ENCODE peak calls at places on chromosomes 1 and 21, in four cellular contexts. One of them, this sample, is unnamed.

GRCh38 chr1:244865028-244865371 is 657 bp upstream of the HNRNPU start:
- DNase-seq in endothelial cell of umbilical vein: no peak
- DNase-seq in mammary epithelial cell: no peak
- DNase-seq in fibroblast of lung: peak; percentile 37
- DNase-seq in this sample: peak; percentile 26

GRCh38 chr1:234555390-234556112 is 54.4 kb downstream of the IRF2BP2 start:
- DNase-seq in endothelial cell of umbilical vein: no peak
- DNase-seq in mammary epithelial cell: no peak
- DNase-seq in fibroblast of lung: no peak
- DNase-seq in this sample: no peak

GRCh38 chr21:40658237-40658636 is 188.7 kb downstream of the DSCAM start:
- DNase-seq in endothelial cell of umbilical vein: no peak
- DNase-seq in mammary epithelial cell: no peak
- DNase-seq in fibroblast of lung: no peak
- DNase-seq in this sample: no peak

GRCh38 chr1:208040714-208041393 is 129.9 kb upstream of the CD34 start:
- DNase-seq in endothelial cell of umbilical vein: no peak
- DNase-seq in mammary epithelial cell: no peak
- DNase-seq in fibroblast of lung: no peak
- DNase-seq in this sample: no peak

GRCh38 chr1:42005530-42005929 is 86.8 kb upstream of the HIVEP3 start:
- DNase-seq in endothelial cell of umbilical vein: no peak
- DNase-seq in mammary epithelial cell: no peak
- DNase-seq in fibroblast of lung: no peak
- DNase-seq in this sample: no peak

GRCh38 chr1:32275424-32275823 is 16.5 kb upstream of the HDAC1 start:
- DNase-seq in endothelial cell of umbilical vein: no peak
- DNase-seq in mammary epithelial cell: no peak
- DNase-seq in fibroblast of lung: no peak
- DNase-seq in this sample: no peak

GRCh38 chr1:24418898-24419628 is 3.5 kb downstream of the NIPAL3 start:
- DNase-seq in endothelial cell of umbilical vein: no peak
- DNase-seq in mammary epithelial cell: peak; percentile 79
- DNase-seq in fibroblast of lung: peak; percentile 79
- DNase-seq in this sample: peak; percentile 46

GRCh38 chr21:25573409-25574206 is 33.7 kb downstream of the MRPL39 start:
- DNase-seq in endothelial cell of umbilical vein: peak; percentile 86
- DNase-seq in mammary epithelial cell: peak; percentile 94
- DNase-seq in fibroblast of lung: peak; percentile 98
- DNase-seq in this sample: peak; percentile 10

GRCh38 chr1:95650631-95651030 is 416.6 kb downstream of the RWDD3 start:
- DNase-seq in endothelial cell of umbilical vein: no peak
- DNase-seq in mammary epithelial cell: peak; percentile 94
- DNase-seq in fibroblast of lung: no peak
- DNase-seq in this sample: no peak

GRCh38 chr21:33374080-33374873 is 28.9 kb upstream of the IFNGR2 start:
- DNase-seq in endothelial cell of umbilical vein: peak; percentile 84
- DNase-seq in mammary epithelial cell: peak; percentile 55
- DNase-seq in fibroblast of lung: peak; percentile 56
- DNase-seq in this sample: peak; percentile 98

GRCh38 chr1:163331116-163331515 is 9.4 kb downstream of the NUF2 start:
- DNase-seq in endothelial cell of umbilical vein: no peak
- DNase-seq in mammary epithelial cell: no peak
- DNase-seq in fibroblast of lung: no peak
- DNase-seq in this sample: no peak

GRCh38 chr1:152380932-152381331 is 21.1 kb upstream of the FLG2 start:
- DNase-seq in endothelial cell of umbilical vein: no peak
- DNase-seq in mammary epithelial cell: no peak
- DNase-seq in fibroblast of lung: no peak
- DNase-seq in this sample: no peak

GRCh38 chr1:157771666-157772425 is 5.1 kb downstream of the FCRL2 start:
- DNase-seq in endothelial cell of umbilical vein: no peak
- DNase-seq in mammary epithelial cell: no peak
- DNase-seq in fibroblast of lung: no peak
- DNase-seq in this sample: peak; percentile 46

GRCh38 chr1:157776971-157777386 is at the start of gene FCRL2:
- DNase-seq in endothelial cell of umbilical vein: no peak
- DNase-seq in mammary epithelial cell: no peak
- DNase-seq in fibroblast of lung: no peak
- DNase-seq in this sample: no peak

GRCh38 chr1:157774412-157774811 is 2.5 kb downstream of the FCRL2 start:
- DNase-seq in endothelial cell of umbilical vein: no peak
- DNase-seq in mammary epithelial cell: no peak
- DNase-seq in fibroblast of lung: no peak
- DNase-seq in this sample: no peak

GRCh38 chr1:157773723-157774350 is 3.1 kb downstream of the FCRL2 start:
- DNase-seq in endothelial cell of umbilical vein: no peak
- DNase-seq in mammary epithelial cell: no peak
- DNase-seq in fibroblast of lung: no peak
- DNase-seq in this sample: no peak

DNA sequence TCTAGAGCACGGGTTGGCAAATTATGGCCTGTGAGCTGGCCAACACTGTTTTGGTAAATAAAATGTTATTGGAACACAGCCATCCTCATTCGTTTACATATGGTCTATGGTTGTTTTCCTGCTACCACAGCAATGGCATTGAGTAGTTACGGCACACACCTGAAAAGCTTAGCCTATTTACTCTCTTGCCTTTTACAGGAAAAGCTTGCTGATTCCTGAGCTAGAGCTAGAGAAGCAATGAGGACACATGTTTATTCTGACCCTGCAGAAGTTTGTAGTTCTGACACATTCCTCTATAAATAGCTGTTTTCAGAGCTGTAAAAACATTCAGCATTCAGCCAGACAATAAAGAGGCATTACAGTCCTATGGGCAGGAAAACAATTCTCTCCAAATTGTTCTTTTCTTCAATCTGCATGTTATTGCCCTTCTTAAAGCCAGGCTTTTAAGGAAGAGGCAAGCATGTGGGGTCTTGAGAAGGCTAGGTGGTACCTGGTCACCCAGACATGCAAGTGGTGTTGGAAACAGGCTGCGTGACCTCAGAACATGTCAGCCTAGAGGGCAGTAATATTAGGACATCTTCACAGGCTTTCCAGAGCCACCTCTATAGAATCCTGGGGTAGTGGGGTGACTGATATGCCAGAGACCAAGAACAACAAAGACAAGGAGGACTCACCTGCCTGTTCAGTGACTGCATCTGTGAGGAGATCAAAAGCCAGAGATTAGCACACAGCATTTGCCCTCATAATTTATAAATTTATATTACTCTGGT is 1.6 kb downstream of the FCRL2 start:
- DNase-seq in endothelial cell of umbilical vein: no peak
- DNase-seq in mammary epithelial cell: no peak
- DNase-seq in fibroblast of lung: no peak
- DNase-seq in this sample: no peak
- H2AFZ ChIP-seq in endothelial cell of umbilical vein: no peak overlapping the region
- H2AFZ ChIP-seq in mammary epithelial cell: no peak overlapping the region
- H2AFZ ChIP-seq in fibroblast of lung: no peak overlapping the region
- H2AFZ ChIP-seq in this sample: no peak overlapping the region

GRCh38 chr1:156647351-156647750 is 5.4 kb downstream of the BCAN start:
- DNase-seq in endothelial cell of umbilical vein: no peak
- DNase-seq in mammary epithelial cell: no peak
- DNase-seq in fibroblast of lung: no peak
- DNase-seq in this sample: no peak

GRCh38 chr1:156648496-156648895 is 6.6 kb downstream of the BCAN start:
- DNase-seq in endothelial cell of umbilical vein: no peak
- DNase-seq in mammary epithelial cell: no peak
- DNase-seq in fibroblast of lung: no peak
- DNase-seq in this sample: no peak

GRCh38 chr1:156645058-156645457 is 3.1 kb downstream of the BCAN start:
- DNase-seq in endothelial cell of umbilical vein: no peak
- DNase-seq in mammary epithelial cell: no peak
- DNase-seq in fibroblast of lung: no peak
- DNase-seq in this sample: no peak

GRCh38 chr1:156645666-156646065 is 3.7 kb downstream of the BCAN start:
- DNase-seq in endothelial cell of umbilical vein: no peak
- DNase-seq in mammary epithelial cell: no peak
- DNase-seq in fibroblast of lung: no peak
- DNase-seq in this sample: no peak

GRCh38 chr1:156646738-156647211 is 4.9 kb downstream of the BCAN start:
- DNase-seq in endothelial cell of umbilical vein: no peak
- DNase-seq in mammary epithelial cell: no peak
- DNase-seq in fibroblast of lung: no peak
- DNase-seq in this sample: no peak
- H3K27me3 ChIP-seq in endothelial cell of umbilical vein: peaks cover 56% of the 10 kb centered on the region
- H3K27me3 ChIP-seq in mammary epithelial cell: peaks cover 24% of the 10 kb centered on the region
- H3K27me3 ChIP-seq in fibroblast of lung: peaks cover 81% of the 10 kb centered on the region
- H3K27me3 ChIP-seq in this sample: no peaks in the 10 kb centered on the region

DNA sequence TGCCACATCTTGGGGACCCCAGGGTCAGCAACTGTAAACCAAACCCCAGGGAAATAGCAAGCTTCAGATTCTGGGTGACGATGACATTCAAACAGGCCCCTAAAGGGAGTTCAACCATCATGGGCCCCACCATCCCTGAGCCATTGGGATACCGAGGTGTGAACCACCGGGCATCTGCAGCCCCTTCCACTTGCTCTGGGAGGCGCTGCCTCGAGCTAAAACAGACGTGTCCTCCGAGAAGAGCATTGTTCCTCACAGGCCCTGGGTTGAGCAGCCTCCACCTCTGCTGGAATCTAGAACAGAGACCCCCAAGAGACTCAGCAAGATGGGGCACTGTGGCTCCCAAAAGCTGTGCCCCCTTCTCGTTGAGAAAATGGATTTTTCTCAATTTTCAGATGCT is 19.0 kb upstream of the EFHD2 start:
- DNase-seq in endothelial cell of umbilical vein: no peak
- DNase-seq in mammary epithelial cell: no peak
- DNase-seq in fibroblast of lung: no peak
- DNase-seq in this sample: no peak
- TF ChIP-seq CTCF in endothelial cell of umbilical vein: no peak
- TF ChIP-seq CTCF in mammary epithelial cell: no peak
- TF ChIP-seq CTCF in fibroblast of lung: no peak
- TF ChIP-seq CTCF in this sample: no peak

GRCh38 chr1:58584082-58584895 is 7.2 kb upstream of the TACSTD2 start:
- DNase-seq in endothelial cell of umbilical vein: peak; percentile 89
- DNase-seq in mammary epithelial cell: peak; percentile 98
- DNase-seq in fibroblast of lung: peak; percentile 97
- DNase-seq in this sample: peak; percentile 96

GRCh38 chr1:58581641-58582040 is 4.6 kb upstream of the TACSTD2 start:
- DNase-seq in endothelial cell of umbilical vein: no peak
- DNase-seq in mammary epithelial cell: no peak
- DNase-seq in fibroblast of lung: no peak
- DNase-seq in this sample: no peak

GRCh38 chr1:58585166-58585565 is 8.1 kb upstream of the TACSTD2 start:
- DNase-seq in endothelial cell of umbilical vein: no peak
- DNase-seq in mammary epithelial cell: no peak
- DNase-seq in fibroblast of lung: no peak
- DNase-seq in this sample: no peak

GRCh38 chr1:58585591-58586151 is 8.6 kb upstream of the TACSTD2 start:
- DNase-seq in endothelial cell of umbilical vein: peak; percentile 71
- DNase-seq in mammary epithelial cell: peak; percentile 57
- DNase-seq in fibroblast of lung: peak; percentile 59
- DNase-seq in this sample: no peak

GRCh38 chr1:58583496-58583895 is 6.4 kb upstream of the TACSTD2 start:
- DNase-seq in endothelial cell of umbilical vein: peak; percentile 50
- DNase-seq in mammary epithelial cell: peak; percentile 23
- DNase-seq in fibroblast of lung: no peak
- DNase-seq in this sample: no peak
- H2AFZ ChIP-seq in endothelial cell of umbilical vein: no peak overlapping the region
- H2AFZ ChIP-seq in mammary epithelial cell: peak overlapping the region; percentile 22
- H2AFZ ChIP-seq in fibroblast of lung: no peak overlapping the region
- H2AFZ ChIP-seq in this sample: no peak overlapping the region

DNA sequence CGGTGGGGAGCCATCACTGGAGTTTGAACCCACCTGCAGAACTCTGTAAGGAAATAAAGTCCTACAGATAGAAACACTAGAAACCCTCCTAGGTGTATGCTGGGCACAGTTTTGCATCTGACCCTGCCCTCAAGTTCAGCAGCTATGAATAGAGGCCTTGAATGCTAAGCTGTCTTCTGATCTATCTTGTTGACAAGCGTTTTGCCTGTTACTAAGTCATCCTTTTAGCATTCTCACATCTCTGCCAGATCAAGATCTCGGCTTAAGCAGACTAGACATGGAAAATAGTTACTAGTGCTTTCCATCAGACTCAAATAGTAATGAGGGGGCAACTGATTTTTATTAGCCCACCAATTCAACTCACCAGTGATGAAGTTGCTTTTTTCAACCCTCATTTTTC is 10.6 kb downstream of the TBX15 start:
- DNase-seq in endothelial cell of umbilical vein: no peak
- DNase-seq in mammary epithelial cell: no peak
- DNase-seq in fibroblast of lung: no peak
- DNase-seq in this sample: no peak
- H3K27me3 ChIP-seq in endothelial cell of umbilical vein: peaks cover 58% of the 10 kb centered on the region
- H3K27me3 ChIP-seq in mammary epithelial cell: peaks cover 15% of the 10 kb centered on the region
- H3K27me3 ChIP-seq in fibroblast of lung: peaks cover 29% of the 10 kb centered on the region
- H3K27me3 ChIP-seq in this sample: peaks cover 62% of the 10 kb centered on the region

GRCh38 chr1:86445919-86446318 is 21.9 kb downstream of the CLCA2 start:
- DNase-seq in endothelial cell of umbilical vein: no peak
- DNase-seq in mammary epithelial cell: no peak
- DNase-seq in fibroblast of lung: no peak
- DNase-seq in this sample: no peak
- TF ChIP-seq CTCF in endothelial cell of umbilical vein: no peak
- TF ChIP-seq CTCF in mammary epithelial cell: no peak
- TF ChIP-seq CTCF in fibroblast of lung: no peak
- TF ChIP-seq CTCF in this sample: no peak

GRCh38 chr1:240046000-240046399 is 45.7 kb upstream of the FMN2 start:
- DNase-seq in endothelial cell of umbilical vein: no peak
- DNase-seq in mammary epithelial cell: no peak
- DNase-seq in fibroblast of lung: no peak
- DNase-seq in this sample: no peak

DNA sequence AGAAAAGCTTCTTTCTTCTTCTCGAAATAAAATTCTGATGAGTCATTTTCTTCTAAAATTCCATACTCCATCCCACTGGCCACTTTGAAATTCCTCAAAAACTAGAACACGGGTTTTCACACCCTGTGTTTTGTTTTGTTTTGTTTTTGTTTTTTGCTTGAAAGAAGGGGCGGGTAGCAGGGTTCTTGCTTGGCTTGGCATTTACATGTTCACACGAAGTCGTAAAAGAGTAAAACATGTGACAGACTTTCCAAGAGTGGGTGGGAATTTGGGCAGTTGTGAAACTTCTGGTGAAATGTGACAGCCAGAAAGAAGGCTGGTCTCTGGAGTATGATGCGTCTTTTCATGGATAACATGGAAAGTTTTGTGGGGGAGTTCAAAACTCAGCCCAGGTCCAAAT is 47.1 kb upstream of the FMN2 start:
- DNase-seq in endothelial cell of umbilical vein: no peak
- DNase-seq in mammary epithelial cell: no peak
- DNase-seq in fibroblast of lung: peak; percentile 41
- DNase-seq in this sample: no peak
- H2AFZ ChIP-seq in endothelial cell of umbilical vein: no peak overlapping the region
- H2AFZ ChIP-seq in mammary epithelial cell: no peak overlapping the region
- H2AFZ ChIP-seq in fibroblast of lung: no peak overlapping the region
- H2AFZ ChIP-seq in this sample: no peak overlapping the region

GRCh38 chr1:3415260-3415952 is 39.1 kb upstream of the ARHGEF16 start:
- DNase-seq in endothelial cell of umbilical vein: peak; percentile 26
- DNase-seq in mammary epithelial cell: no peak
- DNase-seq in fibroblast of lung: no peak
- DNase-seq in this sample: no peak
- H3K27me3 ChIP-seq in endothelial cell of umbilical vein: no peaks in the 10 kb centered on the region
- H3K27me3 ChIP-seq in mammary epithelial cell: no peaks in the 10 kb centered on the region
- H3K27me3 ChIP-seq in fibroblast of lung: no peaks in the 10 kb centered on the region
- H3K27me3 ChIP-seq in this sample: peaks cover 97% of the 10 kb centered on the region

This sample was measured in PC-9.